ENCODE peak calls at places on chromosomes 16 and 17, in ten cellular contexts. C is prostate gland; M is stomach; B is mucosa of descending colon; X is hepatocyte; Q is left ventricle myocardium inferior; N is CD8-positive, alpha-beta memory T cell; L is H9; Z is heart left ventricle; I is mammary epithelial cell. H is an unnamed sample.

GRCh38 chr16:11409398-11409797 is 64.1 kb downstream of the RMI2 start:
- DNase-seq in B (no peak), Z (no peak), X (no peak), Q (no peak), I (no peak), N (no peak), C (no peak), L (no peak), M (no peak), H (no peak)

GRCh38 chr16:8528471-8528870 is 61.8 kb downstream of the TMEM114 start:
- DNase-seq in Z (no peak), B (no peak), C (no peak), I (no peak), N (no peak), M (no peak), L (no peak), Q (no peak), X (no peak), H (no peak)

GRCh38 chr16:52501746-52502145 is 45.2 kb downstream of the TOX3 start:
- DNase-seq in C (no peak), B (no peak), N (no peak), L (no peak), X (no peak), I (no peak), Z (no peak), Q (no peak), M (no peak), H (no peak)

GRCh38 chr16:31351937-31352315 is 3.0 kb upstream of the ITGAX start:
- DNase-seq in L (no peak), Z (no peak), M (no peak), X (no peak), B (no peak), I (no peak), Q (no peak), N (no peak), C (no peak), H (peak; percentile 87)

GRCh38 chr17:19338031-19338990 is 24.2 kb downstream of the B9D1 start:
- DNase-seq in I (peak; percentile 50), Z (peak; percentile 64), N (peak; percentile 44), B (no peak), M (peak; percentile 74), L (peak; percentile 93), Q (peak; percentile 63), X (peak; percentile 82), C (peak; percentile 75), H (peak; percentile 90)

GRCh38 chr16:87918314-87918713 is 18.0 kb downstream of the CA5A start:
- DNase-seq in I (no peak), N (no peak), Z (no peak), L (no peak), C (no peak), Q (no peak), M (no peak), X (no peak), B (no peak), H (no peak)

GRCh38 chr17:64178011-64178825 is 48.3 kb upstream of the ERN1 start:
- DNase-seq in N (no peak), M (peak; percentile 38), I (peak; percentile 17), Z (no peak), X (peak; percentile 41), L (no peak), Q (no peak), B (no peak), C (no peak), H (no peak)

GRCh38 chr17:6456914-6457687 is 12.8 kb downstream of the PIMREG start:
- DNase-seq in Q (peak; percentile 29), I (peak; percentile 32), M (peak; percentile 50), X (peak; percentile 57), C (no peak), Z (no peak), N (no peak), B (peak; percentile 80), L (peak; percentile 69), H (peak; percentile 62)

GRCh38 chr17:70581459-70581858 is 412.1 kb downstream of the KCNJ2 start:
- DNase-seq in N (no peak), Q (no peak), L (no peak), I (no peak), C (no peak), M (no peak), X (no peak), Z (no peak), B (no peak), H (no peak)
- H3K9me3 ChIP-seq in N (no peaks in the 10 kb centered on the region), Q (peaks cover 13% of the 10 kb centered on the region), L (no peaks in the 10 kb centered on the region), I (no peaks in the 10 kb centered on the region), C (no peaks in the 10 kb centered on the region), M (peaks cover 8% of the 10 kb centered on the region), X (no peaks in the 10 kb centered on the region), Z (no peaks in the 10 kb centered on the region), B (no peaks in the 10 kb centered on the region), H (no peaks in the 10 kb centered on the region)

GRCh38 chr17:47188266-47188665 is 829 bp downstream of the CDC27 start:
- DNase-seq in N (no peak), Q (no peak), X (no peak), C (no peak), M (no peak), B (no peak), L (no peak), I (peak; percentile 39), Z (no peak), H (no peak)

GRCh38 chr17:47190770-47191169 is 1.7 kb upstream of the CDC27 start:
- DNase-seq in C (no peak), Q (no peak), B (no peak), M (no peak), X (no peak), L (no peak), Z (no peak), N (no peak), I (no peak), H (no peak)

GRCh38 chr17:47188799-47189731 is at the start of gene CDC27:
- DNase-seq in B (peak; percentile 99), I (peak; percentile 94), X (peak; percentile 99), L (peak; percentile 99), C (peak; percentile 99), Z (peak; percentile 99), M (peak; percentile 100), Q (peak; percentile 99), N (peak; percentile 100), H (peak; percentile 100)

GRCh38 chr17:47192549-47192948 is 3.5 kb upstream of the CDC27 start:
- DNase-seq in X (no peak), I (no peak), B (no peak), N (no peak), M (no peak), L (no peak), Q (no peak), Z (no peak), C (no peak), H (no peak)

DNA sequence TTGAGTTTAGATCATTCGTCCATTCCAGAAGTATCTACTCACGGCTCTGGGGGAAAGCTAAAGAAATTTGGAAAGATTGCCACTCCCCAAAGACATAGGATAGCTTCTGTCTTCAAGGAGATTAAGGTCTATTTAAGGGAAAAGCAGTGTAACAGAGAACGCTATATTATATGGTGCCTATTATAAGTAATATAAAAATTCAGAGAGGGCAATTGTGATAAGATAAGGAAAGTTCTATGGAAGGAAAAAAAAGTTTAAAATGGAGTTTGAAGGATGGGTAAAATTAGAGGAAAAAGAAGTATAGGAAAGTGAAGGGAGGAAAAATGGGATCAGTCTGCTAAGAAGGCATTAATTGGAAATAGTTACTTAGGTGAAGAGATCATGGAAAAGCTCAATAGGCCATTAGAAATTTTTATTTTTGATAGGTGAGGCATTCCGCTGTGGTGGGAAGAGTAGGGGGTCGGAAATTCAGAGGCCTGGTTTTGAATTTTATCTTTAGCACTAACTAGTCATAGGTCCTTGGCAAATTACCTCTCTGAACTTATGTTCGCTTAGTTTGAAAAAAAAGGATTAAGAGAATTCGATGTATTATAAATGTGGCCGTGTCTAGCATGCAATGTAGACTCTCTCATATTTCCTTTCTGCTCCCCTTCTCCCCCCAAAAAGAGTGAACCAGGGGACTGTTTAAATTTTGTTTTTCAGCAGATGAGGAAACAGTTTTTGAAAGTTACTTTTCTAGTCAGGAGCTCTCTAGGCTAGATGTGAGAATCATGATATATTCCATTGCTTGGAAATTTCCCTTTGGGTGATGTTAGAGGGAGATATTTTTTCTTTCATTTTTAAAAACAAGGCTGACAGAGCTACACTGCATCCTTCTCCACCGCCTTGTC is 882 bp upstream of the CDC27 start:
- DNase-seq in I (no peak), X (no peak), Z (no peak), B (no peak), Q (no peak), L (no peak), C (no peak), M (no peak), N (no peak), H (no peak)
- H3K9me3 ChIP-seq in I (no peaks in the 10 kb centered on the region), X (no peaks in the 10 kb centered on the region), Z (no peaks in the 10 kb centered on the region), B (no peaks in the 10 kb centered on the region), Q (no peaks in the 10 kb centered on the region), L (no peaks in the 10 kb centered on the region), C (no peaks in the 10 kb centered on the region), M (no peaks in the 10 kb centered on the region), N (no peaks in the 10 kb centered on the region), H (no peaks in the 10 kb centered on the region)

GRCh38 chr17:56928586-56928985 is 14.7 kb upstream of the TRIM25 start:
- DNase-seq in X (no peak), M (no peak), Q (no peak), Z (no peak), I (no peak), N (no peak), B (no peak), L (no peak), C (no peak), H (no peak)

GRCh38 chr17:56925088-56925487 is 11.2 kb upstream of the TRIM25 start:
- DNase-seq in L (no peak), B (no peak), Z (no peak), C (no peak), I (no peak), Q (no peak), N (no peak), M (no peak), X (no peak), H (no peak)

GRCh38 chr17:56926270-56926669 is 12.4 kb upstream of the TRIM25 start:
- DNase-seq in B (no peak), I (no peak), M (no peak), L (no peak), C (no peak), Z (no peak), Q (no peak), X (no peak), N (no peak), H (no peak)

GRCh38 chr17:56929362-56929969 is 15.6 kb upstream of the TRIM25 start:
- DNase-seq in C (no peak), N (no peak), B (no peak), X (no peak), M (no peak), Q (no peak), L (no peak), I (no peak), Z (no peak), H (no peak)

GRCh38 chr17:56926704-56927103 is 12.9 kb upstream of the TRIM25 start:
- DNase-seq in N (no peak), X (no peak), M (no peak), L (no peak), Z (no peak), I (no peak), B (no peak), C (no peak), Q (no peak), H (no peak)
- H3K9me3 ChIP-seq in N (no peaks in the 10 kb centered on the region), X (peaks cover 16% of the 10 kb centered on the region), M (peaks cover 13% of the 10 kb centered on the region), L (peaks cover under 1% of the 10 kb centered on the region), Z (no peaks in the 10 kb centered on the region), I (peaks cover 6% of the 10 kb centered on the region), B (peaks cover 23% of the 10 kb centered on the region), C (no peaks in the 10 kb centered on the region), Q (peaks cover 20% of the 10 kb centered on the region), H (peaks cover 32% of the 10 kb centered on the region)

DNA sequence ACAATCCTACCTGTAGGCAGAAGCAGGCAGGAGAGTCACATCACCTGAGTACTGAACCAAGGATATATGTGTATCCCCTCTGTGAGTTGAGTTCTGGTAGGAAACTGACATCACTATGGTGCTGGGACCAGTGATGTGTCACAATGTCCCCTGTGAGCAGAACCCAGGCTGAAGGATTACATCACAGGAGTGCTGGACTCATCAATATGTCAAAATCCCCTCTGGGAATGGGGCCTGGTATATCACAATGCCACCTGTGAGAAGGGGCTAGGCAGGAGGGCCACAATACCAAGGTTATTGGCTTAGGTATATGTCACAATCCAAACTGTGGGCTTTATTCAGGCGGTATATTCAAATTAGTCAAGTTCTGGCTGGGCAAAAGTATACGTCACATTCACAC is 2098.3 kb downstream of the TP53TG3F start:
- DNase-seq in L (no peak), I (no peak), C (no peak), M (no peak), X (no peak), Z (no peak), B (no peak), N (no peak), Q (no peak), H (no peak)
- H3K9me3 ChIP-seq in L (peaks cover 88% of the 10 kb centered on the region), I (peaks cover 6% of the 10 kb centered on the region), C (no peaks in the 10 kb centered on the region), M (peaks cover 19% of the 10 kb centered on the region), X (no peaks in the 10 kb centered on the region), Z (no peaks in the 10 kb centered on the region), B (peaks cover 44% of the 10 kb centered on the region), N (no peaks in the 10 kb centered on the region), Q (no peaks in the 10 kb centered on the region), H (peaks cover 12% of the 10 kb centered on the region)

H was measured in spleen.